ENCODE peak calls at places on chromosomes 12 and 14, in five cellular contexts. L, C, N, J and Q are unnamed samples.

GRCh38 chr14:55265197-55265596 is 6.0 kb upstream of the FBXO34 start:
- DNase-seq in L (no peak), C (no peak), N (no peak), J (no peak), Q (no peak)

GRCh38 chr14:23578560-23579310 is at the start of gene JPH4:
- DNase-seq in L (no peak), C (no peak), N (no peak), J (peak), Q (no peak)

GRCh38 chr12:92987846-92988621 is 58.9 kb upstream of the EEA1 start:
- DNase-seq in L (no peak), C (peak), N (peak), J (no peak), Q (peak)

GRCh38 chr12:106205208-106206069 is 42.4 kb downstream of the CKAP4 start:
- DNase-seq in L (no peak), C (peak), N (peak), J (peak), Q (no peak)

GRCh38 chr14:20622816-20623291 is 18.6 kb downstream of the OR6S1 start:
- DNase-seq in L (no peak), C (no peak), N (no peak), J (no peak), Q (no peak)

GRCh38 chr14:24310387-24310665 is 386 bp downstream of the LTB4R2 start:
- DNase-seq in L (no peak), C (no peak), N (no peak), J (no peak), Q (no peak)

GRCh38 chr12:42192258-42192657 is 45.8 kb downstream of the YAF2 start:
- DNase-seq in L (no peak), C (no peak), N (no peak), J (no peak), Q (no peak)

GRCh38 chr14:100532916-100533630 is 54.1 kb downstream of the BEGAIN start:
- DNase-seq in L (no peak), C (peak), N (peak), J (no peak), Q (peak)

GRCh38 chr12:68349921-68350606 is 17.9 kb upstream of the MDM1 start:
- DNase-seq in L (no peak), C (no peak), N (no peak), J (no peak), Q (no peak)

DNA sequence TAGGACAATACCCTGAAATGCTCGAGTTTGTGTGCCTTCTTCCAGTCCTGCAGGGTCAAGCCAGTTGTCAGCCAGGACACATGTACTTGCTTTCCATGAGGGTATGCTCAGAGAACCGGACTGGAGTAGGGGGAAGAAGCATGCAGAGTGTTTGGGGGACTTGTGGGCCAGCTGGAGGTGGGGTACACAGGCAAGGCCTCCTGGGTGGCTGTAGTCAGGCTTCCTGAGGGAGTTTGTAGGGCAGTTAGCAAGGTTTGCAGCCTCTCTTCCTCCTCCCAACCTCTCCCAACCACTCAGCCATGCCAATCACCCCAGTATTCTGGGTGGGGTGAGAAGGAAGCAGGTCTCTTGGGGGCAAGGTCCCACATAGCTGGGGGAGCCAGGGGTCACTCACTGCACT is 47.0 kb upstream of the RHOJ start:
- DNase-seq in L (no peak), C (no peak), N (no peak), J (no peak), Q (no peak)
- TF ChIP-seq CTCF in L (no peak), C (no peak), N (no peak), J (no peak), Q (no peak)

GRCh38 chr12:47821346-47821706 is 1.6 kb upstream of the HDAC7 start:
- DNase-seq in L (no peak), C (no peak), N (no peak), J (no peak), Q (no peak)
- H3K4me3 ChIP-seq in L (peak), C (peak), N (no peak), J (no peak), Q (no peak)

GRCh38 chr14:94564381-94564780 is 3.1 kb downstream of the SERPINA4 start:
- DNase-seq in L (no peak), C (no peak), N (no peak), J (no peak), Q (no peak)

GRCh38 chr14:94561656-94562010 is 391 bp downstream of the SERPINA4 start:
- DNase-seq in L (no peak), C (no peak), N (no peak), J (no peak), Q (no peak)

GRCh38 chr14:94560782-94561655 is at the start of gene SERPINA4:
- DNase-seq in L (no peak), C (no peak), N (no peak), J (no peak), Q (no peak)

GRCh38 chr14:94562019-94562418 is 777 bp downstream of the SERPINA4 start:
- DNase-seq in L (no peak), C (no peak), N (no peak), J (no peak), Q (no peak)

GRCh38 chr14:94562941-94563883 is 2.0 kb downstream of the SERPINA4 start:
- DNase-seq in L (no peak), C (no peak), N (no peak), J (no peak), Q (no peak)
- TF ChIP-seq CTCF in L (no peak), C (no peak), N (no peak), J (no peak), Q (no peak)

GRCh38 chr12:114691196-114691595 is 7.2 kb upstream of the TBX3 start:
- DNase-seq in L (no peak), C (no peak), N (no peak), J (no peak), Q (no peak)
- H3K4me3 ChIP-seq in L (no peak), C (no peak), N (no peak), J (no peak), Q (no peak)

DNA sequence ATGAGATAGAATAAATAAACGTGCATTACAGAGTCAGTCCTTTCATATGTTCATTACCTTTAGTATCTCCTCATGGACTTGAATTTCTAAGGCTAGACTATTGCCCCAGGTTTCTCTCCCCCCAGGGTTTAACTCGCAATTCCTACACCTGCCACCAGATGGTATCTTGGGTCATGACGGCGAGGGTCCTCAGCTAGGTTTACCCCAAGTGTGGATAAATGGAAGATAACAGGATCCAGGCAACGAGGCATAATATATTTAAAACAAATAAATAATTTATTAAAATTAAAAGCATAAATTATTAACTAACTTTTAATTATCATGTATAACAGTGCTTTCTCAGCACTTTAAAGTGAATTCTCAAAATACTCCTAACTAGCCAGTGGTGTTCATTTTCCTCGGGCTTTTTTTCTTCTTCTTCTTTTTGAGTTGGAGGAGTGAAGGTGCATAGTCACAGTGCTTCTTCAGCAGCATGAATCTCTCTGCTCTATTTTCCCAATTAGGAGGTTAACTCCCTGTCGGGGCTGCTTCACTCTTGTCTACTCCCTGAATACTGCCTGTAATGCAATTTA is 243.5 kb upstream of the CAND1 start:
- DNase-seq in L (no peak), C (no peak), N (no peak), J (peak), Q (no peak)
- TF ChIP-seq CTCF in L (no peak), C (peak), N (no peak), J (peak), Q (no peak)

GRCh38 chr12:130667421-130667960 is 48.6 kb downstream of the RIMBP2 start:
- DNase-seq in L (no peak), C (no peak), N (no peak), J (no peak), Q (no peak)
- H3K4me3 ChIP-seq in L (no peak), C (no peak), N (no peak), J (no peak), Q (no peak)

GRCh38 chr14:82872494-82872893 is 1338.8 kb upstream of the SEL1L start:
- DNase-seq in L (no peak), C (no peak), N (no peak), J (no peak), Q (no peak)
- TF ChIP-seq CTCF in L (no peak), C (peak), N (no peak), J (peak), Q (no peak)